ENCODE peak calls at places on chromosomes 2 and 18, in six cellular contexts. T is GM23248; O is T-helper 2 cell; B is PC-3; Y is activated CD8-positive, alpha-beta memory T cell treated with anti-CD3 and anti-CD28 coated beads for 24 hours; I is stimulated activated CD4-positive, alpha-beta T cell treated with anti-CD3 and anti-CD28 coated beads, Interleukin-4, amount 100 ng/mL, for 24 hours. Z is an unnamed sample.

GRCh38 chr2:209473930-209474419 is 50.1 kb downstream of the MAP2 start:
- DNase-seq in T (peak; percentile 91), B (peak; percentile 94), I (no peak), O (no peak), Y (no peak), Z (no peak)

GRCh38 chr18:28267878-28268625 is 91.1 kb upstream of the CDH2 start:
- DNase-seq in O (no peak), Y (no peak), B (peak; percentile 66), T (peak; percentile 32), I (no peak), Z (no peak)

GRCh38 chr2:43927442-43927841 is 68.3 kb downstream of the LRPPRC start:
- DNase-seq in O (peak; percentile 70), Y (no peak), T (no peak), I (no peak), B (no peak), Z (no peak)

GRCh38 chr2:26139269-26140183 is 33.4 kb upstream of the GAREM2 start:
- DNase-seq in O (no peak), B (peak; percentile 29), I (no peak), T (no peak), Y (no peak), Z (no peak)

GRCh38 chr2:21191535-21191934 is 67.8 kb downstream of the TDRD15 start:
- DNase-seq in B (no peak), Y (no peak), T (no peak), I (no peak), O (no peak), Z (no peak)

GRCh38 chr18:54558609-54559585 is 32.1 kb upstream of the DYNAP start:
- DNase-seq in I (no peak), B (peak; percentile 59), O (peak; percentile 17), Y (no peak), T (peak; percentile 32), Z (no peak)

GRCh38 chr2:222875482-222875881 is 14.6 kb downstream of the ACSL3 start:
- DNase-seq in O (no peak), T (no peak), B (no peak), I (no peak), Y (no peak), Z (no peak)

GRCh38 chr2:231336700-231337099 is 58.8 kb upstream of the B3GNT7 start:
- DNase-seq in T (no peak), O (no peak), B (no peak), I (no peak), Y (no peak), Z (no peak)

GRCh38 chr2:212712466-212712865 is 173.9 kb upstream of the ERBB4 start:
- DNase-seq in I (no peak), T (no peak), B (no peak), Y (no peak), O (no peak), Z (no peak)

GRCh38 chr2:171723724-171724683 is 36.7 kb downstream of the DYNC1I2 start:
- DNase-seq in I (no peak), T (no peak), Y (no peak), O (no peak), B (peak; percentile 22), Z (no peak)

Z was measured in activated CD4-positive, CD25-positive, alpha-beta regulatory T cell treated with anti-CD3 and anti-CD28 coated beads, Interleukin-2, amount 50 U/mL, for 16 hours.